ENCODE peak calls at places on chromosome 16, in ten cellular contexts. V, H, F, A, U, T, J, Q, N and R are unnamed samples.

GRCh38 chr16:11170696-11171447 is 85.1 kb downstream of the SOCS1 start:
- DNase-seq in V (no peak), H (no peak), F (no peak), A (no peak), U (no peak), T (no peak), J (no peak), Q (peak), N (no peak), R (no peak)

GRCh38 chr16:28835864-28836760 is 10.0 kb downstream of the TUFM start:
- DNase-seq in V (no peak), H (no peak), F (no peak), A (no peak), U (no peak), T (no peak), J (no peak), Q (no peak), N (no peak), R (no peak)

GRCh38 chr16:18979936-18980335 is 3.8 kb upstream of the TMC7 start:
- DNase-seq in V (no peak), H (no peak), F (no peak), A (no peak), U (no peak), T (no peak), J (no peak), Q (no peak), N (no peak), R (no peak)

GRCh38 chr16:81324808-81325207 is 10.0 kb downstream of the GAN start:
- DNase-seq in V (no peak), H (no peak), F (no peak), A (no peak), U (no peak), T (no peak), J (peak), Q (peak), N (peak), R (no peak)

GRCh38 chr16:495127-495748 is 32.3 kb upstream of the CAPN15 start:
- DNase-seq in V (no peak), H (no peak), F (no peak), A (no peak), U (peak), T (no peak), J (peak), Q (peak), N (peak), R (peak)

GRCh38 chr16:86590501-86591144 is 12.3 kb downstream of the FOXL1 start:
- DNase-seq in V (no peak), H (no peak), F (peak), A (no peak), U (peak), T (no peak), J (peak), Q (peak), N (peak), R (no peak)

GRCh38 chr16:64745275-64745674 is 376.6 kb downstream of the CDH11 start:
- DNase-seq in V (no peak), H (no peak), F (no peak), A (no peak), U (no peak), T (no peak), J (no peak), Q (no peak), N (no peak), R (no peak)

GRCh38 chr16:26668026-26668425 is 398.7 kb upstream of the C16orf82 start:
- DNase-seq in V (no peak), H (no peak), F (no peak), A (no peak), U (no peak), T (no peak), J (no peak), Q (no peak), N (no peak), R (no peak)

GRCh38 chr16:54244061-54244886 is 42.3 kb downstream of the IRX3 start:
- DNase-seq in V (no peak), H (no peak), F (no peak), A (no peak), U (no peak), T (no peak), J (no peak), Q (no peak), N (no peak), R (peak)

GRCh38 chr16:86887416-86887815 is 309.1 kb downstream of the FOXL1 start:
- DNase-seq in V (no peak), H (no peak), F (no peak), A (no peak), U (no peak), T (no peak), J (no peak), Q (no peak), N (no peak), R (no peak)

GRCh38 chr16:621526-622105 is 9.2 kb upstream of the WFIKKN1 start:
- DNase-seq in V (no peak), H (no peak), F (no peak), A (no peak), U (no peak), T (no peak), J (no peak), Q (no peak), N (no peak), R (no peak)

GRCh38 chr16:89155851-89156739 is 15.5 kb upstream of the CDH15 start:
- DNase-seq in V (no peak), H (no peak), F (no peak), A (no peak), U (no peak), T (no peak), J (no peak), Q (no peak), N (no peak), R (no peak)

GRCh38 chr16:81706327-81707295 is 72.5 kb upstream of the PLCG2 start:
- DNase-seq in V (peak), H (no peak), F (no peak), A (no peak), U (no peak), T (no peak), J (no peak), Q (no peak), N (no peak), R (no peak)

GRCh38 chr16:66342294-66342900 is 24.1 kb upstream of the CDH5 start:
- DNase-seq in V (no peak), H (no peak), F (no peak), A (no peak), U (peak), T (no peak), J (peak), Q (no peak), N (peak), R (no peak)